ENCODE peak calls at places on chromosomes 7 and 10, in five cellular contexts. O is GM23338, B is PC-9, N is PC-3, Z is SK-N-SH. D is an unnamed sample. For H3F3A, the result is how much of the 10 kb centered on the place peaks cover.

GRCh38 chr10:59557052-59557451 is 152.6 kb downstream of the SLC16A9 start:
- DNase-seq in N (no peak), B (no peak), Z (peak), O (peak), D (no peak)

GRCh38 chr10:1360581-1361164 is 304.5 kb downstream of the WDR37 start:
- DNase-seq in B (no peak), O (peak), Z (no peak), N (no peak), D (no peak)

GRCh38 chr10:71161429-71161828 is 50.9 kb upstream of the UNC5B start:
- DNase-seq in B (peak), N (peak), Z (no peak), O (no peak), D (no peak)

GRCh38 chr10:88156341-88156740 is 292.9 kb downstream of the PTEN start:
- DNase-seq in B (peak), Z (no peak), N (no peak), O (no peak), D (peak)

GRCh38 chr10:50369931-50370330 is 118.6 kb upstream of the ASAH2 start:
- DNase-seq in Z (no peak), B (no peak), N (peak), O (no peak), D (peak)

GRCh38 chr10:4685904-4686643 is 139.9 kb upstream of the AKR1E2 start:
- DNase-seq in O (no peak), Z (no peak), N (peak), B (no peak), D (peak)

GRCh38 chr10:60107308-60107976 is 201.1 kb upstream of the CCDC6 start:
- DNase-seq in B (no peak), O (no peak), N (no peak), Z (no peak), D (no peak)

GRCh38 chr10:5293691-5294550 is 70.8 kb upstream of the UCN3 start:
- DNase-seq in Z (peak), B (no peak), N (peak), O (peak), D (peak)

GRCh38 chr10:97522937-97523336 is 24.2 kb downstream of the UBTD1 start:
- DNase-seq in O (no peak), Z (no peak), B (no peak), N (no peak), D (no peak)

GRCh38 chr7:112898432-112899290 is 108.5 kb upstream of the TMEM168 start:
- DNase-seq in Z (peak), N (peak), B (peak), O (peak), D (peak)

GRCh38 chr7:24732646-24733413 is 24.4 kb downstream of the GSDME start:
- DNase-seq in N (peak), B (peak), O (no peak), Z (no peak), D (peak)

GRCh38 chr10:11300071-11300470 is 282.4 kb downstream of the CELF2 start:
- DNase-seq in Z (no peak), B (no peak), N (no peak), O (no peak), D (no peak)

GRCh38 chr7:11648104-11648503 is 183.9 kb downstream of the THSD7A start:
- DNase-seq in B (no peak), O (no peak), Z (no peak), N (no peak), D (no peak)

GRCh38 chr7:38658916-38659315 is 27.7 kb upstream of the AMPH start:
- DNase-seq in Z (no peak), O (no peak), N (peak), B (no peak), D (peak)

GRCh38 chr7:42217053-42217452 is 20.0 kb downstream of the GLI3 start:
- DNase-seq in Z (no peak), O (no peak), N (no peak), B (no peak), D (no peak)

GRCh38 chr7:106417273-106417902 is 132.6 kb upstream of the NAMPT start:
- DNase-seq in N (peak), O (no peak), B (peak), Z (no peak), D (no peak)

GRCh38 chr10:94639902-94640301 is 43.6 kb upstream of the CYP2C18 start:
- DNase-seq in N (no peak), O (peak), B (no peak), Z (no peak), D (no peak)

DNA sequence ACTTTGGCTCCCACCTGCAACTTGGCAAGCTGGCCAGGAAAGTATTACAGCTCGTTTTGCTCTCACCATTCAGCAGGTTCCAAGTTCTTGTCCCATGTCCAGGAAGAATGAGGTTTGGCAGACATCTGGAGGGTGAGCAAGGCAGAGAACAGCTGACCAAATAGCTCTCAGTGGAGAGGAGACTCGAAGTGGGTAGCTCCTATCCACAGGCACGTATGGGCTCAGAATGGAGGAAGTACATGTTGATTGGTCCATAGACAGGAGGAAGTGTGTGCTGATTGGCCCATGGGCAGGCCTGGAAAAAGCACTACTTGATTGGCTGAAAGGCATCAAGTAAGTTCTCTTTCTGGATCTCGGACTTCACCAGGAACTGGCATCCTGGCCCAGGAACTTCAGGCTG is 3.0 kb upstream of the NCAPG2 start:
- DNase-seq in N (no peak), B (no peak), O (peak), Z (no peak), D (peak)
- H3F3A ChIP-seq in N (under half), B (under half), O (under half), Z (under half), D (under half)

GRCh38 chr7:130127404-130128395 is 57.4 kb downstream of the KLHDC10 start:
- DNase-seq in B (no peak), Z (no peak), N (no peak), O (no peak), D (no peak)
- H3K4me2 ChIP-seq in B (no peak), Z (peak), N (no peak), O (no peak), D (no peak)

GRCh38 chr7:47672966-47673365 is 91.1 kb upstream of the TNS3 start:
- DNase-seq in Z (no peak), O (no peak), B (peak), N (peak), D (peak)
- H3F3A ChIP-seq in Z (under half), O (under half), B (under half), N (under half), D (under half)

GRCh38 chr7:74028321-74028812 is 394 bp downstream of the ELN start:
- DNase-seq in Z (no peak), O (no peak), N (no peak), B (no peak), D (no peak)
- H3K4me2 ChIP-seq in Z (no peak), O (peak), N (no peak), B (no peak), D (peak)

GRCh38 chr10:14558025-14558424 is 216.7 kb downstream of the FAM107B start:
- DNase-seq in Z (no peak), O (no peak), B (no peak), N (no peak), D (no peak)

GRCh38 chr10:14555806-14556205 is 218.9 kb downstream of the FAM107B start:
- DNase-seq in B (no peak), N (no peak), Z (no peak), O (peak), D (no peak)

GRCh38 chr10:14557573-14557972 is 217.1 kb downstream of the FAM107B start:
- DNase-seq in B (no peak), N (no peak), O (no peak), Z (no peak), D (no peak)

GRCh38 chr10:14554843-14555205 is 219.9 kb downstream of the FAM107B start:
- DNase-seq in N (peak), O (no peak), B (peak), Z (no peak), D (no peak)

DNA sequence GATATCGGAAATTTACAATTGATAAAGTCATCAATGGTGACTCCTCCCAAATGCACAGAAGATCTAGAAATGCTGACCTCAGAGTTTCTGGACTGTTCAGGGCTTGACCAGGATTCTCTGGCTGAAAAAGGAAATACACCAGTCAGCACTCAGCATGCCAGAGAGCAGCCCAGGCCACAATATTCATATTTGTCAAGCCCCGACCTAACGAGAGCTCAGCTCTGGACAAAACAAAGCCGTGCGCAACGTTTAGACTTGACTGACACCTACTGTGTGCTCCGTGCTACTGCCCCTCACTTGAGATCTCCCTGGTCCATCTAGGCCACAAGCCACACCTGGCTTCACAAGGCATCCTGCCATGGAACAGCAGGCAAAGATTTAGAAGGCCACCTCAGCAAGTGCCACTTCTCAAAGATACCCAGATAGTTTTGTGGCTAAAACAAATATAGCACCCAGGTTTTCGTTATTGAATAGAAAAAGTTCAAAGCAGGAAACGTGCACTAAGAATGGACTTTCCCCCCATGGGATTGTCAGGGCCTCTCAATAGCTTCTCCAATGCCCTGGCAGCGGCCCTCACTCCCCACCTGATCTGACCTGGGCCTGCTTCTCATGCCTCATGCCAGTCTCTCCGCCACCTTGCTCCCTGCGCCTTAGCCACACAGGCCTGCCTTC is 218.3 kb downstream of the FAM107B start:
- DNase-seq in N (no peak), Z (no peak), O (peak), B (no peak), D (no peak)
- H3F3A ChIP-seq in N (under half), Z (under half), O (under half), B (half or more), D (under half)

GRCh38 chr10:67836972-67837371 is 1.0 kb downstream of the DNAJC12 start:
- DNase-seq in N (no peak), Z (no peak), O (no peak), B (no peak), D (no peak)
- H3K4me2 ChIP-seq in N (peak), Z (peak), O (no peak), B (no peak), D (no peak)